ENCODE peak calls at places on chromosomes 16 and 17, in nine cellular contexts. One of them, this sample, is unnamed.

GRCh38 chr16:84823484-84823883 is 3.7 kb downstream of the CRISPLD2 start:
- DNase-seq in heart right ventricle: no peak
- DNase-seq in activated CD8-positive, alpha-beta memory T cell treated with anti-CD3 and anti-CD28 coated beads for 48 hours: no peak
- DNase-seq in H1: no peak
- DNase-seq in nephron progenitor cell: no peak
- DNase-seq in ACHN: no peak
- DNase-seq in body of pancreas: no peak
- DNase-seq in GM13977: no peak
- DNase-seq in aorta: no peak
- DNase-seq in this sample: no peak

GRCh38 chr17:43384476-43384862 is 14.3 kb upstream of the ARL4D start:
- DNase-seq in heart right ventricle: no peak
- DNase-seq in activated CD8-positive, alpha-beta memory T cell treated with anti-CD3 and anti-CD28 coated beads for 48 hours: no peak
- DNase-seq in H1: no peak
- DNase-seq in nephron progenitor cell: no peak
- DNase-seq in ACHN: no peak
- DNase-seq in body of pancreas: no peak
- DNase-seq in GM13977: no peak
- DNase-seq in aorta: no peak
- DNase-seq in this sample: no peak

GRCh38 chr17:4598776-4599504 is 14.6 kb downstream of the SMTNL2 start:
- DNase-seq in heart right ventricle: peak
- DNase-seq in activated CD8-positive, alpha-beta memory T cell treated with anti-CD3 and anti-CD28 coated beads for 48 hours: no peak
- DNase-seq in H1: no peak
- DNase-seq in nephron progenitor cell: no peak
- DNase-seq in ACHN: no peak
- DNase-seq in body of pancreas: peak
- DNase-seq in GM13977: no peak
- DNase-seq in aorta: peak
- DNase-seq in this sample: no peak

GRCh38 chr16:67158637-67159600 is 790 bp downstream of the TRADD start:
- DNase-seq in heart right ventricle: no peak
- DNase-seq in activated CD8-positive, alpha-beta memory T cell treated with anti-CD3 and anti-CD28 coated beads for 48 hours: peak
- DNase-seq in H1: no peak
- DNase-seq in nephron progenitor cell: no peak
- DNase-seq in ACHN: peak
- DNase-seq in body of pancreas: peak
- DNase-seq in GM13977: peak
- DNase-seq in aorta: peak
- DNase-seq in this sample: no peak

GRCh38 chr17:73770115-73770848 is 126.0 kb upstream of the SDK2 start:
- DNase-seq in heart right ventricle: peak
- DNase-seq in activated CD8-positive, alpha-beta memory T cell treated with anti-CD3 and anti-CD28 coated beads for 48 hours: no peak
- DNase-seq in H1: no peak
- DNase-seq in nephron progenitor cell: no peak
- DNase-seq in ACHN: peak
- DNase-seq in body of pancreas: peak
- DNase-seq in GM13977: no peak
- DNase-seq in aorta: peak
- DNase-seq in this sample: peak

GRCh38 chr17:4986951-4987766 is at the start of gene CAMTA2:
- DNase-seq in heart right ventricle: peak
- DNase-seq in activated CD8-positive, alpha-beta memory T cell treated with anti-CD3 and anti-CD28 coated beads for 48 hours: peak
- DNase-seq in H1: no peak
- DNase-seq in nephron progenitor cell: peak
- DNase-seq in ACHN: peak
- DNase-seq in body of pancreas: peak
- DNase-seq in GM13977: peak
- DNase-seq in aorta: peak
- DNase-seq in this sample: peak

GRCh38 chr16:85751665-85752501 is 987 bp upstream of the C16orf74 start:
- DNase-seq in heart right ventricle: no peak
- DNase-seq in activated CD8-positive, alpha-beta memory T cell treated with anti-CD3 and anti-CD28 coated beads for 48 hours: no peak
- DNase-seq in H1: peak
- DNase-seq in nephron progenitor cell: no peak
- DNase-seq in ACHN: no peak
- DNase-seq in body of pancreas: no peak
- DNase-seq in GM13977: no peak
- DNase-seq in aorta: no peak
- DNase-seq in this sample: no peak

GRCh38 chr17:78619334-78619733 is 42.1 kb upstream of the DNAH17 start:
- DNase-seq in heart right ventricle: no peak
- DNase-seq in activated CD8-positive, alpha-beta memory T cell treated with anti-CD3 and anti-CD28 coated beads for 48 hours: no peak
- DNase-seq in H1: no peak
- DNase-seq in nephron progenitor cell: no peak
- DNase-seq in ACHN: no peak
- DNase-seq in body of pancreas: no peak
- DNase-seq in GM13977: no peak
- DNase-seq in aorta: no peak
- DNase-seq in this sample: no peak

GRCh38 chr16:894841-895240 is 75.9 kb downstream of the LMF1 start:
- DNase-seq in heart right ventricle: no peak
- DNase-seq in activated CD8-positive, alpha-beta memory T cell treated with anti-CD3 and anti-CD28 coated beads for 48 hours: no peak
- DNase-seq in H1: no peak
- DNase-seq in nephron progenitor cell: no peak
- DNase-seq in ACHN: no peak
- DNase-seq in body of pancreas: no peak
- DNase-seq in GM13977: no peak
- DNase-seq in aorta: no peak
- DNase-seq in this sample: no peak

GRCh38 chr16:58378401-58378800 is 13.9 kb upstream of the GINS3 start:
- DNase-seq in heart right ventricle: no peak
- DNase-seq in activated CD8-positive, alpha-beta memory T cell treated with anti-CD3 and anti-CD28 coated beads for 48 hours: no peak
- DNase-seq in H1: no peak
- DNase-seq in nephron progenitor cell: no peak
- DNase-seq in ACHN: no peak
- DNase-seq in body of pancreas: no peak
- DNase-seq in GM13977: no peak
- DNase-seq in aorta: no peak
- DNase-seq in this sample: no peak

GRCh38 chr16:660132-660458 is 7.8 kb upstream of the RHOT2 start:
- DNase-seq in heart right ventricle: no peak
- DNase-seq in activated CD8-positive, alpha-beta memory T cell treated with anti-CD3 and anti-CD28 coated beads for 48 hours: no peak
- DNase-seq in H1: no peak
- DNase-seq in nephron progenitor cell: no peak
- DNase-seq in ACHN: no peak
- DNase-seq in body of pancreas: no peak
- DNase-seq in GM13977: no peak
- DNase-seq in aorta: no peak
- DNase-seq in this sample: no peak

GRCh38 chr17:30567231-30568116 is 90.3 kb downstream of the GOSR1 start:
- DNase-seq in heart right ventricle: no peak
- DNase-seq in activated CD8-positive, alpha-beta memory T cell treated with anti-CD3 and anti-CD28 coated beads for 48 hours: no peak
- DNase-seq in H1: no peak
- DNase-seq in nephron progenitor cell: no peak
- DNase-seq in ACHN: no peak
- DNase-seq in body of pancreas: no peak
- DNase-seq in GM13977: no peak
- DNase-seq in aorta: no peak
- DNase-seq in this sample: no peak

GRCh38 chr16:14301150-14302030 is 230.3 kb downstream of the MRTFB start:
- DNase-seq in heart right ventricle: peak
- DNase-seq in activated CD8-positive, alpha-beta memory T cell treated with anti-CD3 and anti-CD28 coated beads for 48 hours: no peak
- DNase-seq in H1: no peak
- DNase-seq in nephron progenitor cell: peak
- DNase-seq in ACHN: peak
- DNase-seq in body of pancreas: peak
- DNase-seq in GM13977: peak
- DNase-seq in aorta: peak
- DNase-seq in this sample: no peak

GRCh38 chr17:42937712-42938596 is 26.3 kb downstream of the AARSD1 start:
- DNase-seq in heart right ventricle: no peak
- DNase-seq in activated CD8-positive, alpha-beta memory T cell treated with anti-CD3 and anti-CD28 coated beads for 48 hours: no peak
- DNase-seq in H1: peak
- DNase-seq in nephron progenitor cell: peak
- DNase-seq in ACHN: peak
- DNase-seq in body of pancreas: peak
- DNase-seq in GM13977: peak
- DNase-seq in aorta: peak
- DNase-seq in this sample: peak

GRCh38 chr17:57859601-57860413 is 10.0 kb upstream of the MRPS23 start:
- DNase-seq in heart right ventricle: no peak
- DNase-seq in activated CD8-positive, alpha-beta memory T cell treated with anti-CD3 and anti-CD28 coated beads for 48 hours: no peak
- DNase-seq in H1: no peak
- DNase-seq in nephron progenitor cell: no peak
- DNase-seq in ACHN: no peak
- DNase-seq in body of pancreas: no peak
- DNase-seq in GM13977: no peak
- DNase-seq in aorta: no peak
- DNase-seq in this sample: no peak

GRCh38 chr17:61770752-61771533 is 92.4 kb downstream of the BRIP1 start:
- DNase-seq in heart right ventricle: no peak
- DNase-seq in activated CD8-positive, alpha-beta memory T cell treated with anti-CD3 and anti-CD28 coated beads for 48 hours: no peak
- DNase-seq in H1: no peak
- DNase-seq in nephron progenitor cell: no peak
- DNase-seq in ACHN: no peak
- DNase-seq in body of pancreas: no peak
- DNase-seq in GM13977: no peak
- DNase-seq in aorta: no peak
- DNase-seq in this sample: no peak

GRCh38 chr16:19288872-19289799 is 3.6 kb downstream of the CLEC19A start:
- DNase-seq in heart right ventricle: no peak
- DNase-seq in activated CD8-positive, alpha-beta memory T cell treated with anti-CD3 and anti-CD28 coated beads for 48 hours: no peak
- DNase-seq in H1: no peak
- DNase-seq in nephron progenitor cell: no peak
- DNase-seq in ACHN: no peak
- DNase-seq in body of pancreas: no peak
- DNase-seq in GM13977: no peak
- DNase-seq in aorta: no peak
- DNase-seq in this sample: no peak

GRCh38 chr17:30349252-30349651 is 15.4 kb upstream of the TMIGD1 start:
- DNase-seq in heart right ventricle: no peak
- DNase-seq in activated CD8-positive, alpha-beta memory T cell treated with anti-CD3 and anti-CD28 coated beads for 48 hours: no peak
- DNase-seq in H1: no peak
- DNase-seq in nephron progenitor cell: no peak
- DNase-seq in ACHN: no peak
- DNase-seq in body of pancreas: no peak
- DNase-seq in GM13977: no peak
- DNase-seq in aorta: no peak
- DNase-seq in this sample: no peak

GRCh38 chr17:67011527-67012175 is 32.7 kb upstream of the CACNG1 start:
- DNase-seq in heart right ventricle: no peak
- DNase-seq in activated CD8-positive, alpha-beta memory T cell treated with anti-CD3 and anti-CD28 coated beads for 48 hours: no peak
- DNase-seq in H1: no peak
- DNase-seq in nephron progenitor cell: no peak
- DNase-seq in ACHN: no peak
- DNase-seq in body of pancreas: no peak
- DNase-seq in GM13977: no peak
- DNase-seq in aorta: no peak
- DNase-seq in this sample: no peak

GRCh38 chr17:38405654-38406053 is 22.6 kb upstream of the ARHGAP23 start:
- DNase-seq in heart right ventricle: no peak
- DNase-seq in activated CD8-positive, alpha-beta memory T cell treated with anti-CD3 and anti-CD28 coated beads for 48 hours: no peak
- DNase-seq in H1: no peak
- DNase-seq in nephron progenitor cell: no peak
- DNase-seq in ACHN: no peak
- DNase-seq in body of pancreas: no peak
- DNase-seq in GM13977: no peak
- DNase-seq in aorta: no peak
- DNase-seq in this sample: no peak

GRCh38 chr17:36643086-36643685 is 41.8 kb downstream of the MRM1 start:
- DNase-seq in heart right ventricle: no peak
- DNase-seq in activated CD8-positive, alpha-beta memory T cell treated with anti-CD3 and anti-CD28 coated beads for 48 hours: no peak
- DNase-seq in H1: no peak
- DNase-seq in nephron progenitor cell: no peak
- DNase-seq in ACHN: no peak
- DNase-seq in body of pancreas: no peak
- DNase-seq in GM13977: no peak
- DNase-seq in aorta: no peak
- DNase-seq in this sample: no peak

GRCh38 chr17:72527819-72528218 is 407.0 kb downstream of the SOX9 start:
- DNase-seq in heart right ventricle: no peak
- DNase-seq in activated CD8-positive, alpha-beta memory T cell treated with anti-CD3 and anti-CD28 coated beads for 48 hours: no peak
- DNase-seq in H1: no peak
- DNase-seq in nephron progenitor cell: no peak
- DNase-seq in ACHN: no peak
- DNase-seq in body of pancreas: no peak
- DNase-seq in GM13977: no peak
- DNase-seq in aorta: no peak
- DNase-seq in this sample: no peak

GRCh38 chr17:18182978-18183333 is 672 bp upstream of the ALKBH5 start:
- DNase-seq in heart right ventricle: peak
- DNase-seq in activated CD8-positive, alpha-beta memory T cell treated with anti-CD3 and anti-CD28 coated beads for 48 hours: peak
- DNase-seq in H1: no peak
- DNase-seq in nephron progenitor cell: peak
- DNase-seq in ACHN: peak
- DNase-seq in body of pancreas: peak
- DNase-seq in GM13977: peak
- DNase-seq in aorta: peak
- DNase-seq in this sample: peak

GRCh38 chr16:48231675-48232214 is 12.4 kb upstream of the LONP2 start:
- DNase-seq in heart right ventricle: no peak
- DNase-seq in activated CD8-positive, alpha-beta memory T cell treated with anti-CD3 and anti-CD28 coated beads for 48 hours: no peak
- DNase-seq in H1: peak
- DNase-seq in nephron progenitor cell: peak
- DNase-seq in ACHN: peak
- DNase-seq in body of pancreas: peak
- DNase-seq in GM13977: peak
- DNase-seq in aorta: peak
- DNase-seq in this sample: no peak

GRCh38 chr17:72877348-72877747 is 215.1 kb downstream of the SLC39A11 start:
- DNase-seq in heart right ventricle: no peak
- DNase-seq in activated CD8-positive, alpha-beta memory T cell treated with anti-CD3 and anti-CD28 coated beads for 48 hours: no peak
- DNase-seq in H1: no peak
- DNase-seq in nephron progenitor cell: no peak
- DNase-seq in ACHN: no peak
- DNase-seq in body of pancreas: no peak
- DNase-seq in GM13977: no peak
- DNase-seq in aorta: no peak
- DNase-seq in this sample: no peak

GRCh38 chr17:28133562-28133970 is 91.1 kb downstream of the NLK start:
- DNase-seq in heart right ventricle: no peak
- DNase-seq in activated CD8-positive, alpha-beta memory T cell treated with anti-CD3 and anti-CD28 coated beads for 48 hours: no peak
- DNase-seq in H1: no peak
- DNase-seq in nephron progenitor cell: no peak
- DNase-seq in ACHN: peak
- DNase-seq in body of pancreas: no peak
- DNase-seq in GM13977: no peak
- DNase-seq in aorta: no peak
- DNase-seq in this sample: no peak

GRCh38 chr17:39081851-39082250 is 69.6 kb downstream of the PLXDC1 start:
- DNase-seq in heart right ventricle: no peak
- DNase-seq in activated CD8-positive, alpha-beta memory T cell treated with anti-CD3 and anti-CD28 coated beads for 48 hours: no peak
- DNase-seq in H1: no peak
- DNase-seq in nephron progenitor cell: no peak
- DNase-seq in ACHN: no peak
- DNase-seq in body of pancreas: no peak
- DNase-seq in GM13977: no peak
- DNase-seq in aorta: no peak
- DNase-seq in this sample: no peak

GRCh38 chr16:85233520-85233919 is 121.2 kb upstream of the CIBAR2 start:
- DNase-seq in heart right ventricle: no peak
- DNase-seq in activated CD8-positive, alpha-beta memory T cell treated with anti-CD3 and anti-CD28 coated beads for 48 hours: no peak
- DNase-seq in H1: no peak
- DNase-seq in nephron progenitor cell: no peak
- DNase-seq in ACHN: no peak
- DNase-seq in body of pancreas: no peak
- DNase-seq in GM13977: no peak
- DNase-seq in aorta: no peak
- DNase-seq in this sample: no peak

GRCh38 chr16:23119570-23119969 is 29.7 kb downstream of the USP31 start:
- DNase-seq in heart right ventricle: no peak
- DNase-seq in activated CD8-positive, alpha-beta memory T cell treated with anti-CD3 and anti-CD28 coated beads for 48 hours: no peak
- DNase-seq in H1: no peak
- DNase-seq in nephron progenitor cell: no peak
- DNase-seq in ACHN: no peak
- DNase-seq in body of pancreas: no peak
- DNase-seq in GM13977: no peak
- DNase-seq in aorta: no peak
- DNase-seq in this sample: no peak

GRCh38 chr16:87436225-87437172 is 44.4 kb downstream of the MAP1LC3B start:
- DNase-seq in heart right ventricle: no peak
- DNase-seq in activated CD8-positive, alpha-beta memory T cell treated with anti-CD3 and anti-CD28 coated beads for 48 hours: no peak
- DNase-seq in H1: no peak
- DNase-seq in nephron progenitor cell: peak
- DNase-seq in ACHN: no peak
- DNase-seq in body of pancreas: no peak
- DNase-seq in GM13977: no peak
- DNase-seq in aorta: no peak
- DNase-seq in this sample: no peak

GRCh38 chr17:1043601-1044251 is 46.8 kb downstream of the TIMM22 start:
- DNase-seq in heart right ventricle: peak
- DNase-seq in activated CD8-positive, alpha-beta memory T cell treated with anti-CD3 and anti-CD28 coated beads for 48 hours: no peak
- DNase-seq in H1: no peak
- DNase-seq in nephron progenitor cell: peak
- DNase-seq in ACHN: no peak
- DNase-seq in body of pancreas: no peak
- DNase-seq in GM13977: no peak
- DNase-seq in aorta: peak
- DNase-seq in this sample: no peak